ENCODE peak calls at places on chromosomes 6 and 20, in four cellular contexts. Z is fibroblast of lung, P is GM13976, B is cardiac fibroblast. V is an unnamed sample.

GRCh38 chr20:44153636-44154043 is 33.3 kb downstream of the JPH2 start:
- DNase-seq in Z (peak), P (no peak), B (peak), V (no peak)

GRCh38 chr6:37059344-37060194 is 54.1 kb downstream of the FGD2 start:
- DNase-seq in Z (peak), P (no peak), B (peak), V (no peak)

GRCh38 chr6:13488015-13488895 is 855 bp upstream of the GFOD1 start:
- DNase-seq in Z (peak), B (peak), P (peak), V (no peak)

GRCh38 chr6:21915707-21916399 is 322.3 kb downstream of the SOX4 start:
- DNase-seq in P (no peak), Z (peak), B (peak), V (no peak)

GRCh38 chr20:63051186-63051860 is 44.6 kb upstream of the BHLHE23 start:
- DNase-seq in P (no peak), B (no peak), Z (no peak), V (no peak)

GRCh38 chr20:34185766-34186620 is 55.2 kb upstream of the ASIP start:
- DNase-seq in Z (no peak), P (no peak), B (no peak), V (no peak)

GRCh38 chr6:149862901-149863595 is 1.1 kb downstream of the LRP11 start:
- DNase-seq in B (peak), P (peak), Z (peak), V (peak)

GRCh38 chr6:26267083-26267589 is 97.9 kb upstream of the BTN3A2 start:
- DNase-seq in P (no peak), B (no peak), Z (no peak), V (no peak)

GRCh38 chr6:18725449-18725848 is 338.3 kb downstream of the RNF144B start:
- DNase-seq in B (no peak), Z (no peak), P (no peak), V (no peak)

GRCh38 chr20:61742097-61742805 is 323.4 kb downstream of the TAF4 start:
- DNase-seq in Z (no peak), B (no peak), P (no peak), V (no peak)

GRCh38 chr6:117617766-117618035 is 15.4 kb upstream of the GOPC start:
- DNase-seq in B (no peak), P (no peak), Z (no peak), V (no peak)

GRCh38 chr6:111739257-111739696 is 133.6 kb upstream of the TRAF3IP2 start:
- DNase-seq in P (no peak), B (no peak), Z (no peak), V (no peak)

V was measured in GM06990.